ENCODE peak calls at places on chromosomes 5 and 9, in eight cellular contexts. One of them, this sample, is unnamed. For H3K27me3, the result is how much of the 10 kb centered on the place peaks cover.

GRCh38 chr5:6321078-6321477 is 57.3 kb downstream of the MED10 start:
- DNase-seq in gastrocnemius medialis: no peak
- DNase-seq in PC-9: no peak
- DNase-seq in endodermal cell: no peak
- DNase-seq in SJSA1: peak
- DNase-seq in HL-60: no peak
- DNase-seq in iPS DF 6.9: no peak
- DNase-seq in dorsolateral prefrontal cortex: no peak
- DNase-seq in this sample: no peak

GRCh38 chr5:74938250-74938649 is 72.1 kb upstream of the FAM169A start:
- DNase-seq in gastrocnemius medialis: no peak
- DNase-seq in PC-9: no peak
- DNase-seq in endodermal cell: no peak
- DNase-seq in SJSA1: no peak
- DNase-seq in HL-60: no peak
- DNase-seq in iPS DF 6.9: no peak
- DNase-seq in dorsolateral prefrontal cortex: no peak
- DNase-seq in this sample: no peak

GRCh38 chr9:79974806-79975422 is 403.1 kb downstream of the TLE4 start:
- DNase-seq in gastrocnemius medialis: no peak
- DNase-seq in PC-9: no peak
- DNase-seq in endodermal cell: peak
- DNase-seq in SJSA1: no peak
- DNase-seq in HL-60: no peak
- DNase-seq in iPS DF 6.9: no peak
- DNase-seq in dorsolateral prefrontal cortex: no peak
- DNase-seq in this sample: peak

GRCh38 chr5:65482727-65483473 is 1.2 kb upstream of the ADAMTS6 start:
- DNase-seq in gastrocnemius medialis: no peak
- DNase-seq in PC-9: no peak
- DNase-seq in endodermal cell: peak
- DNase-seq in SJSA1: no peak
- DNase-seq in HL-60: no peak
- DNase-seq in iPS DF 6.9: no peak
- DNase-seq in dorsolateral prefrontal cortex: no peak
- DNase-seq in this sample: peak

GRCh38 chr5:169458269-169458668 is 125.3 kb upstream of the SPDL1 start:
- DNase-seq in gastrocnemius medialis: no peak
- DNase-seq in PC-9: no peak
- DNase-seq in endodermal cell: no peak
- DNase-seq in SJSA1: no peak
- DNase-seq in HL-60: no peak
- DNase-seq in iPS DF 6.9: peak
- DNase-seq in dorsolateral prefrontal cortex: no peak
- DNase-seq in this sample: peak

GRCh38 chr5:82748688-82749091 is 328.5 kb downstream of the TMEM167A start:
- DNase-seq in gastrocnemius medialis: no peak
- DNase-seq in PC-9: no peak
- DNase-seq in endodermal cell: no peak
- DNase-seq in SJSA1: no peak
- DNase-seq in HL-60: no peak
- DNase-seq in iPS DF 6.9: no peak
- DNase-seq in dorsolateral prefrontal cortex: no peak
- DNase-seq in this sample: no peak

GRCh38 chr5:76472338-76473336 is 69.6 kb downstream of the IQGAP2 start:
- DNase-seq in gastrocnemius medialis: no peak
- DNase-seq in PC-9: no peak
- DNase-seq in endodermal cell: no peak
- DNase-seq in SJSA1: no peak
- DNase-seq in HL-60: no peak
- DNase-seq in iPS DF 6.9: no peak
- DNase-seq in dorsolateral prefrontal cortex: no peak
- DNase-seq in this sample: no peak

GRCh38 chr5:38768411-38769211 is 77.2 kb upstream of the OSMR start:
- DNase-seq in gastrocnemius medialis: no peak
- DNase-seq in PC-9: no peak
- DNase-seq in endodermal cell: no peak
- DNase-seq in SJSA1: no peak
- DNase-seq in HL-60: no peak
- DNase-seq in iPS DF 6.9: no peak
- DNase-seq in dorsolateral prefrontal cortex: no peak
- DNase-seq in this sample: no peak

GRCh38 chr5:137084016-137084415 is 415.1 kb downstream of the SPOCK1 start:
- DNase-seq in gastrocnemius medialis: no peak
- DNase-seq in PC-9: no peak
- DNase-seq in endodermal cell: no peak
- DNase-seq in SJSA1: no peak
- DNase-seq in HL-60: no peak
- DNase-seq in iPS DF 6.9: no peak
- DNase-seq in dorsolateral prefrontal cortex: no peak
- DNase-seq in this sample: no peak

GRCh38 chr5:179793470-179794139 is at the start of gene LTC4S:
- DNase-seq in gastrocnemius medialis: peak
- DNase-seq in PC-9: no peak
- DNase-seq in endodermal cell: no peak
- DNase-seq in SJSA1: no peak
- DNase-seq in HL-60: peak
- DNase-seq in iPS DF 6.9: no peak
- DNase-seq in dorsolateral prefrontal cortex: no peak
- DNase-seq in this sample: peak

GRCh38 chr5:135309391-135310327 is 89.4 kb downstream of the MACROH2A1 start:
- DNase-seq in gastrocnemius medialis: no peak
- DNase-seq in PC-9: no peak
- DNase-seq in endodermal cell: peak
- DNase-seq in SJSA1: peak
- DNase-seq in HL-60: no peak
- DNase-seq in iPS DF 6.9: no peak
- DNase-seq in dorsolateral prefrontal cortex: no peak
- DNase-seq in this sample: no peak

GRCh38 chr5:86885489-86886225 is 267.9 kb downstream of the COX7C start:
- DNase-seq in gastrocnemius medialis: no peak
- DNase-seq in PC-9: no peak
- DNase-seq in endodermal cell: no peak
- DNase-seq in SJSA1: no peak
- DNase-seq in HL-60: no peak
- DNase-seq in iPS DF 6.9: no peak
- DNase-seq in dorsolateral prefrontal cortex: no peak
- DNase-seq in this sample: no peak

GRCh38 chr5:131289738-131290137 is 25.9 kb downstream of the CDC42SE2 start:
- DNase-seq in gastrocnemius medialis: no peak
- DNase-seq in PC-9: no peak
- DNase-seq in endodermal cell: no peak
- DNase-seq in SJSA1: no peak
- DNase-seq in HL-60: no peak
- DNase-seq in iPS DF 6.9: no peak
- DNase-seq in dorsolateral prefrontal cortex: no peak
- DNase-seq in this sample: no peak

GRCh38 chr5:94793816-94794198 is 175.3 kb downstream of the SLF1 start:
- DNase-seq in gastrocnemius medialis: no peak
- DNase-seq in PC-9: no peak
- DNase-seq in endodermal cell: no peak
- DNase-seq in SJSA1: no peak
- DNase-seq in HL-60: no peak
- DNase-seq in iPS DF 6.9: no peak
- DNase-seq in dorsolateral prefrontal cortex: no peak
- DNase-seq in this sample: no peak

GRCh38 chr9:131884222-131884621 is 144.3 kb upstream of the RAPGEF1 start:
- DNase-seq in gastrocnemius medialis: no peak
- DNase-seq in PC-9: no peak
- DNase-seq in endodermal cell: no peak
- DNase-seq in SJSA1: no peak
- DNase-seq in HL-60: no peak
- DNase-seq in iPS DF 6.9: no peak
- DNase-seq in dorsolateral prefrontal cortex: no peak
- DNase-seq in this sample: no peak

GRCh38 chr9:111356567-111357244 is 26.7 kb upstream of the OR2K2 start:
- DNase-seq in gastrocnemius medialis: no peak
- DNase-seq in PC-9: peak
- DNase-seq in endodermal cell: no peak
- DNase-seq in SJSA1: peak
- DNase-seq in HL-60: no peak
- DNase-seq in iPS DF 6.9: no peak
- DNase-seq in dorsolateral prefrontal cortex: no peak
- DNase-seq in this sample: peak
- H3K4me3 ChIP-seq in gastrocnemius medialis: no peak
- H3K4me3 ChIP-seq in PC-9: no peak
- H3K4me3 ChIP-seq in endodermal cell: no peak
- H3K4me3 ChIP-seq in SJSA1: peak
- H3K4me3 ChIP-seq in HL-60: no peak
- H3K4me3 ChIP-seq in iPS DF 6.9: no peak
- H3K4me3 ChIP-seq in dorsolateral prefrontal cortex: no peak
- H3K4me3 ChIP-seq in this sample: no peak

GRCh38 chr5:80957031-80957761 is 3.0 kb upstream of the RASGRF2 start:
- DNase-seq in gastrocnemius medialis: no peak
- DNase-seq in PC-9: peak
- DNase-seq in endodermal cell: peak
- DNase-seq in SJSA1: peak
- DNase-seq in HL-60: no peak
- DNase-seq in iPS DF 6.9: no peak
- DNase-seq in dorsolateral prefrontal cortex: no peak
- DNase-seq in this sample: peak

GRCh38 chr5:80958611-80959010 is 1.6 kb upstream of the RASGRF2 start:
- DNase-seq in gastrocnemius medialis: no peak
- DNase-seq in PC-9: no peak
- DNase-seq in endodermal cell: no peak
- DNase-seq in SJSA1: no peak
- DNase-seq in HL-60: no peak
- DNase-seq in iPS DF 6.9: no peak
- DNase-seq in dorsolateral prefrontal cortex: no peak
- DNase-seq in this sample: no peak

GRCh38 chr5:80955082-80955481 is 5.1 kb upstream of the RASGRF2 start:
- DNase-seq in gastrocnemius medialis: no peak
- DNase-seq in PC-9: no peak
- DNase-seq in endodermal cell: no peak
- DNase-seq in SJSA1: no peak
- DNase-seq in HL-60: no peak
- DNase-seq in iPS DF 6.9: no peak
- DNase-seq in dorsolateral prefrontal cortex: no peak
- DNase-seq in this sample: no peak

GRCh38 chr5:80956272-80956671 is 3.9 kb upstream of the RASGRF2 start:
- DNase-seq in gastrocnemius medialis: no peak
- DNase-seq in PC-9: no peak
- DNase-seq in endodermal cell: no peak
- DNase-seq in SJSA1: no peak
- DNase-seq in HL-60: no peak
- DNase-seq in iPS DF 6.9: no peak
- DNase-seq in dorsolateral prefrontal cortex: no peak
- DNase-seq in this sample: no peak

DNA sequence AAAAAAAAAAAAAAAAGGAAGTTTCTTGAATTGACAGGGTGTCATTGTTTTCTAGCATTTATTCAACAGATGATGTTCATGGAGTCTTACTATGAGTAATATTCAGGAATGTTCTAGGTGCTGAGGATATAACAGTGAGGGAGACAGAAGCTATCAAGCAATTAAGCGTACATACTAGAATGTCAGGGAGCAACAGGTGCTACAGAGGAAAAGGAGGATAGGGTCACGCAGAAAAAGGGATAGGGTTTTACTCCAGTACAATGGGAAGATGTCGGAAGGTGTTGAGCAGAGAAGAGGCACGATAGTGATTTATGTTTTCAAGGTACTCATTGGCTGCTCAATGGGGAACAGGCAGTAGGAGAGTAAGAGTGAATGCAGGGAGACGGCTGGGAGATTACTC is 6.6 kb upstream of the RASGRF2 start:
- DNase-seq in gastrocnemius medialis: no peak
- DNase-seq in PC-9: no peak
- DNase-seq in endodermal cell: no peak
- DNase-seq in SJSA1: no peak
- DNase-seq in HL-60: no peak
- DNase-seq in iPS DF 6.9: no peak
- DNase-seq in dorsolateral prefrontal cortex: no peak
- DNase-seq in this sample: no peak
- H3K27me3 ChIP-seq in gastrocnemius medialis: under half
- H3K27me3 ChIP-seq in PC-9: under half
- H3K27me3 ChIP-seq in endodermal cell: under half
- H3K27me3 ChIP-seq in SJSA1: under half
- H3K27me3 ChIP-seq in HL-60: under half
- H3K27me3 ChIP-seq in iPS DF 6.9: under half
- H3K27me3 ChIP-seq in dorsolateral prefrontal cortex: under half
- H3K27me3 ChIP-seq in this sample: under half

GRCh38 chr5:134268919-134269318 is 43.0 kb upstream of the PPP2CA start:
- DNase-seq in gastrocnemius medialis: no peak
- DNase-seq in PC-9: no peak
- DNase-seq in endodermal cell: no peak
- DNase-seq in SJSA1: no peak
- DNase-seq in HL-60: no peak
- DNase-seq in iPS DF 6.9: no peak
- DNase-seq in dorsolateral prefrontal cortex: no peak
- DNase-seq in this sample: no peak
- H3K4me3 ChIP-seq in gastrocnemius medialis: no peak
- H3K4me3 ChIP-seq in PC-9: no peak
- H3K4me3 ChIP-seq in endodermal cell: no peak
- H3K4me3 ChIP-seq in SJSA1: no peak
- H3K4me3 ChIP-seq in HL-60: no peak
- H3K4me3 ChIP-seq in iPS DF 6.9: no peak
- H3K4me3 ChIP-seq in dorsolateral prefrontal cortex: no peak
- H3K4me3 ChIP-seq in this sample: no peak

GRCh38 chr9:128222880-128223670 is 19.9 kb downstream of the DNM1 start:
- DNase-seq in gastrocnemius medialis: no peak
- DNase-seq in PC-9: no peak
- DNase-seq in endodermal cell: no peak
- DNase-seq in SJSA1: no peak
- DNase-seq in HL-60: no peak
- DNase-seq in iPS DF 6.9: no peak
- DNase-seq in dorsolateral prefrontal cortex: no peak
- DNase-seq in this sample: no peak

GRCh38 chr9:128218172-128218517 is 15.0 kb downstream of the DNM1 start:
- DNase-seq in gastrocnemius medialis: no peak
- DNase-seq in PC-9: no peak
- DNase-seq in endodermal cell: no peak
- DNase-seq in SJSA1: no peak
- DNase-seq in HL-60: no peak
- DNase-seq in iPS DF 6.9: no peak
- DNase-seq in dorsolateral prefrontal cortex: no peak
- DNase-seq in this sample: no peak

GRCh38 chr9:128224877-128225276 is 21.7 kb downstream of the DNM1 start:
- DNase-seq in gastrocnemius medialis: no peak
- DNase-seq in PC-9: no peak
- DNase-seq in endodermal cell: no peak
- DNase-seq in SJSA1: peak
- DNase-seq in HL-60: no peak
- DNase-seq in iPS DF 6.9: no peak
- DNase-seq in dorsolateral prefrontal cortex: no peak
- DNase-seq in this sample: no peak

GRCh38 chr9:128218518-128219389 is 15.6 kb downstream of the DNM1 start:
- DNase-seq in gastrocnemius medialis: peak
- DNase-seq in PC-9: peak
- DNase-seq in endodermal cell: peak
- DNase-seq in SJSA1: no peak
- DNase-seq in HL-60: peak
- DNase-seq in iPS DF 6.9: peak
- DNase-seq in dorsolateral prefrontal cortex: peak
- DNase-seq in this sample: peak

DNA sequence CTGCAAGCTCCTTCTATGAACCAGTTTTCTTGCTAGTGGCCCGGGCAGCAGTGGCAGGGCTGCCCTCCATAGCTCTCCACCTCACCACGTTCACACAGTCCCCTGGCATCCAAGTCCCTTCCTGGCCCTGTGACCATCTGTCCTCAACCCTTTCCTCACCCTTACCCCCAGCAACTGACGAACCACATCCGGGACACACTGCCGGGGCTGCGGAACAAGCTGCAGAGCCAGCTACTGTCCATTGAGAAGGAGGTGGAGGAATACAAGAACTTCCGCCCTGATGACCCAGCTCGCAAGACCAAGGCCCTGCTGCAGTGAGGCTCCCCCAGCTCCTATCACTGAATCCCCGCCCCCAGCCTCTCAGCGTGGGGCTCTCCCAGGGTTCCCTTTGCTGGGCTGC is 18.8 kb downstream of the DNM1 start:
- DNase-seq in gastrocnemius medialis: no peak
- DNase-seq in PC-9: no peak
- DNase-seq in endodermal cell: no peak
- DNase-seq in SJSA1: no peak
- DNase-seq in HL-60: no peak
- DNase-seq in iPS DF 6.9: no peak
- DNase-seq in dorsolateral prefrontal cortex: no peak
- DNase-seq in this sample: no peak
- H3K27me3 ChIP-seq in gastrocnemius medialis: under half
- H3K27me3 ChIP-seq in PC-9: under half
- H3K27me3 ChIP-seq in endodermal cell: under half
- H3K27me3 ChIP-seq in SJSA1: under half
- H3K27me3 ChIP-seq in HL-60: under half
- H3K27me3 ChIP-seq in iPS DF 6.9: under half
- H3K27me3 ChIP-seq in dorsolateral prefrontal cortex: under half
- H3K27me3 ChIP-seq in this sample: under half